ENCODE peak calls at places on chromosomes 4 and X, in six cellular contexts. D, M, T, O, L and C are unnamed samples.
A peak's percentile ranks its signal among the peaks of the same experiment; 100 is the strongest.

GRCh38 chr4:174005422-174005821 is 278.0 kb downstream of the FBXO8 start:
- DNase-seq in M (no peak), T (no peak), O (no peak), L (peak; percentile 20), D (no peak), C (no peak)

GRCh38 chr4:144646523-144647094 is 653 bp downstream of the HHIP start:
- DNase-seq in L (peak; percentile 59), O (no peak), T (peak; percentile 8), D (peak; percentile 5), M (no peak), C (peak; percentile 48)

GRCh38 chrX:38055170-38055847 is 49.0 kb downstream of the SYTL5 start:
- DNase-seq in T (no peak), D (no peak), M (no peak), O (no peak), L (peak; percentile 40), C (no peak)

GRCh38 chrX:144681501-144681900 is 565.8 kb upstream of the SPANXN1 start:
- DNase-seq in L (no peak), M (no peak), O (no peak), D (no peak), T (no peak), C (no peak)

GRCh38 chr4:151417164-151417571 is 8.2 kb downstream of the FHIP1A start:
- DNase-seq in O (no peak), T (no peak), D (no peak), L (no peak), M (no peak), C (no peak)

GRCh38 chrX:41621236-41621651 is 67.5 kb upstream of the GPR34 start:
- DNase-seq in O (no peak), T (peak; percentile 78), L (no peak), D (no peak), M (no peak), C (no peak)

GRCh38 chr4:155667538-155668511 is 1.2 kb downstream of the GUCY1A1 start:
- DNase-seq in M (peak; percentile 43), T (peak; percentile 26), O (peak; percentile 41), L (peak; percentile 68), D (no peak), C (peak; percentile 62)

GRCh38 chr4:156193800-156194199 is 240.1 kb upstream of the CTSO start:
- DNase-seq in L (no peak), M (no peak), O (no peak), D (no peak), T (no peak), C (no peak)

GRCh38 chr4:83114576-83114975 is at the start of gene PLAC8:
- DNase-seq in O (no peak), L (no peak), D (no peak), M (no peak), T (no peak), C (no peak)